ENCODE peak calls at places on chromosomes 4 and X, in seven cellular contexts. One of them, this sample, is unnamed.

GRCh38 chr4:87117051-87117729 is 103.2 kb downstream of the KLHL8 start:
- DNase-seq in SW480: no peak
- DNase-seq in IMR-90: no peak
- DNase-seq in heart right ventricle: no peak
- DNase-seq in AG08396: no peak
- DNase-seq in T-helper 2 cell: no peak
- DNase-seq in Ammon's horn: no peak
- DNase-seq in this sample: no peak

GRCh38 chrX:147180886-147181285 is 366.3 kb upstream of the CXorf51A start:
- DNase-seq in AG08396: no peak
- DNase-seq in T-helper 2 cell: no peak
- DNase-seq in heart right ventricle: no peak
- DNase-seq in IMR-90: no peak
- DNase-seq in Ammon's horn: no peak
- DNase-seq in SW480: no peak
- DNase-seq in this sample: no peak

GRCh38 chr4:16881151-16881884 is 17.1 kb downstream of the LDB2 start:
- DNase-seq in AG08396: no peak
- DNase-seq in Ammon's horn: no peak
- DNase-seq in heart right ventricle: no peak
- DNase-seq in T-helper 2 cell: no peak
- DNase-seq in SW480: no peak
- DNase-seq in IMR-90: no peak
- DNase-seq in this sample: no peak

GRCh38 chr4:110712486-110712885 is 89.6 kb upstream of the PITX2 start:
- DNase-seq in AG08396: no peak
- DNase-seq in SW480: no peak
- DNase-seq in heart right ventricle: no peak
- DNase-seq in T-helper 2 cell: no peak
- DNase-seq in Ammon's horn: no peak
- DNase-seq in IMR-90: no peak
- DNase-seq in this sample: no peak

GRCh38 chrX:102723456-102723855 is 2.9 kb downstream of the GPRASP3 start:
- DNase-seq in heart right ventricle: no peak
- DNase-seq in AG08396: no peak
- DNase-seq in T-helper 2 cell: no peak
- DNase-seq in Ammon's horn: no peak
- DNase-seq in IMR-90: no peak
- DNase-seq in SW480: no peak
- DNase-seq in this sample: no peak

GRCh38 chrX:77455437-77455836 is 8.2 kb downstream of the FGF16 start:
- DNase-seq in T-helper 2 cell: no peak
- DNase-seq in IMR-90: no peak
- DNase-seq in heart right ventricle: no peak
- DNase-seq in Ammon's horn: no peak
- DNase-seq in SW480: no peak
- DNase-seq in AG08396: no peak
- DNase-seq in this sample: no peak

GRCh38 chrX:283115-283845 is 2.1 kb downstream of the PLCXD1 start:
- DNase-seq in IMR-90: peak; percentile 83
- DNase-seq in SW480: peak; percentile 84
- DNase-seq in Ammon's horn: peak; percentile 97
- DNase-seq in AG08396: peak; percentile 95
- DNase-seq in heart right ventricle: peak; percentile 92
- DNase-seq in T-helper 2 cell: peak; percentile 94
- DNase-seq in this sample: no peak

GRCh38 chr4:149499726-149500125 is 315.9 kb downstream of the IQCM start:
- DNase-seq in AG08396: no peak
- DNase-seq in Ammon's horn: no peak
- DNase-seq in heart right ventricle: no peak
- DNase-seq in SW480: no peak
- DNase-seq in IMR-90: no peak
- DNase-seq in T-helper 2 cell: no peak
- DNase-seq in this sample: no peak

GRCh38 chrX:40098264-40099045 is 697 bp upstream of the BCOR start:
- DNase-seq in T-helper 2 cell: peak; percentile 87
- DNase-seq in AG08396: peak; percentile 57
- DNase-seq in SW480: peak; percentile 79
- DNase-seq in IMR-90: no peak
- DNase-seq in Ammon's horn: no peak
- DNase-seq in heart right ventricle: peak; percentile 23
- DNase-seq in this sample: no peak

GRCh38 chrX:115939070-115939469 is 231.5 kb upstream of the AGTR2 start:
- DNase-seq in Ammon's horn: no peak
- DNase-seq in heart right ventricle: no peak
- DNase-seq in AG08396: no peak
- DNase-seq in T-helper 2 cell: no peak
- DNase-seq in IMR-90: no peak
- DNase-seq in SW480: no peak
- DNase-seq in this sample: no peak

GRCh38 chr4:128544277-128544676 is 256.7 kb upstream of the PGRMC2 start:
- DNase-seq in T-helper 2 cell: no peak
- DNase-seq in Ammon's horn: no peak
- DNase-seq in IMR-90: no peak
- DNase-seq in heart right ventricle: no peak
- DNase-seq in SW480: no peak
- DNase-seq in AG08396: no peak
- DNase-seq in this sample: no peak

GRCh38 chr4:165461176-165461835 is 82.5 kb downstream of the CPE start:
- DNase-seq in SW480: no peak
- DNase-seq in Ammon's horn: no peak
- DNase-seq in IMR-90: peak; percentile 75
- DNase-seq in heart right ventricle: peak; percentile 16
- DNase-seq in AG08396: peak; percentile 65
- DNase-seq in T-helper 2 cell: no peak
- DNase-seq in this sample: peak; percentile 56

GRCh38 chr4:94571301-94571700 is 119.6 kb downstream of the PDLIM5 start:
- DNase-seq in IMR-90: no peak
- DNase-seq in Ammon's horn: peak; percentile 23
- DNase-seq in SW480: no peak
- DNase-seq in heart right ventricle: no peak
- DNase-seq in T-helper 2 cell: no peak
- DNase-seq in AG08396: no peak
- DNase-seq in this sample: no peak

GRCh38 chrX:133838761-133839676 is 146.4 kb downstream of the GPC3 start:
- DNase-seq in T-helper 2 cell: peak; percentile 3
- DNase-seq in SW480: peak; percentile 14
- DNase-seq in AG08396: peak; percentile 40
- DNase-seq in Ammon's horn: peak; percentile 14
- DNase-seq in IMR-90: peak; percentile 28
- DNase-seq in heart right ventricle: peak; percentile 6
- DNase-seq in this sample: no peak

GRCh38 chr4:138697771-138698170 is 317.8 kb upstream of the NOCT start:
- DNase-seq in T-helper 2 cell: no peak
- DNase-seq in heart right ventricle: no peak
- DNase-seq in IMR-90: peak; percentile 84
- DNase-seq in SW480: no peak
- DNase-seq in Ammon's horn: no peak
- DNase-seq in AG08396: peak; percentile 20
- DNase-seq in this sample: no peak

GRCh38 chr4:173538148-173538902 is 8.3 kb upstream of the HAND2 start:
- DNase-seq in heart right ventricle: peak; percentile 54
- DNase-seq in IMR-90: no peak
- DNase-seq in Ammon's horn: no peak
- DNase-seq in AG08396: no peak
- DNase-seq in T-helper 2 cell: no peak
- DNase-seq in SW480: peak; percentile 5
- DNase-seq in this sample: no peak

GRCh38 chr4:17811078-17811603 is 362 bp downstream of the NCAPG start:
- DNase-seq in AG08396: peak; percentile 15
- DNase-seq in Ammon's horn: no peak
- DNase-seq in heart right ventricle: no peak
- DNase-seq in T-helper 2 cell: peak; percentile 59
- DNase-seq in SW480: peak; percentile 9
- DNase-seq in IMR-90: no peak
- DNase-seq in this sample: no peak

GRCh38 chr4:64781737-64782326 is 372.6 kb upstream of the TECRL start:
- DNase-seq in Ammon's horn: peak; percentile 32
- DNase-seq in SW480: peak; percentile 25
- DNase-seq in IMR-90: peak; percentile 10
- DNase-seq in AG08396: no peak
- DNase-seq in T-helper 2 cell: peak; percentile 45
- DNase-seq in heart right ventricle: no peak
- DNase-seq in this sample: no peak

GRCh38 chr4:6493668-6494304 is 21.4 kb upstream of the PPP2R2C start:
- DNase-seq in heart right ventricle: no peak
- DNase-seq in Ammon's horn: no peak
- DNase-seq in SW480: peak; percentile 15
- DNase-seq in T-helper 2 cell: no peak
- DNase-seq in AG08396: no peak
- DNase-seq in IMR-90: peak; percentile 3
- DNase-seq in this sample: no peak

GRCh38 chr4:1903035-1903434 is 31.8 kb downstream of the NSD2 start:
- DNase-seq in AG08396: no peak
- DNase-seq in T-helper 2 cell: no peak
- DNase-seq in SW480: no peak
- DNase-seq in heart right ventricle: no peak
- DNase-seq in Ammon's horn: no peak
- DNase-seq in IMR-90: no peak
- DNase-seq in this sample: no peak

GRCh38 chr4:116015549-116015948 is 902.1 kb upstream of the NDST4 start:
- DNase-seq in IMR-90: no peak
- DNase-seq in AG08396: no peak
- DNase-seq in SW480: no peak
- DNase-seq in T-helper 2 cell: no peak
- DNase-seq in Ammon's horn: no peak
- DNase-seq in heart right ventricle: no peak
- DNase-seq in this sample: no peak

GRCh38 chr4:60744767-60745166 is 455.4 kb upstream of the ADGRL3 start:
- DNase-seq in T-helper 2 cell: no peak
- DNase-seq in Ammon's horn: no peak
- DNase-seq in AG08396: peak; percentile 15
- DNase-seq in heart right ventricle: no peak
- DNase-seq in SW480: no peak
- DNase-seq in IMR-90: peak; percentile 45
- DNase-seq in this sample: no peak

GRCh38 chr4:186158021-186158859 is 33.1 kb upstream of the CYP4V2 start:
- DNase-seq in AG08396: no peak
- DNase-seq in Ammon's horn: no peak
- DNase-seq in T-helper 2 cell: no peak
- DNase-seq in IMR-90: no peak
- DNase-seq in heart right ventricle: no peak
- DNase-seq in SW480: no peak
- DNase-seq in this sample: no peak

GRCh38 chr4:112168719-112169500 is 23.7 kb downstream of the FAM241A start:
- DNase-seq in T-helper 2 cell: no peak
- DNase-seq in AG08396: no peak
- DNase-seq in heart right ventricle: no peak
- DNase-seq in SW480: no peak
- DNase-seq in Ammon's horn: no peak
- DNase-seq in IMR-90: no peak
- DNase-seq in this sample: no peak

GRCh38 chr4:23818097-23818648 is 71.7 kb downstream of the PPARGC1A start:
- DNase-seq in IMR-90: peak; percentile 32
- DNase-seq in SW480: no peak
- DNase-seq in AG08396: peak; percentile 3
- DNase-seq in heart right ventricle: no peak
- DNase-seq in Ammon's horn: no peak
- DNase-seq in T-helper 2 cell: no peak
- DNase-seq in this sample: no peak

This sample was measured in AG04449.